ENCODE peak calls at places on chromosomes 7 and 10, in eight cellular contexts. One of them, this sample, is unnamed.

GRCh38 chr10:71829171-71829570 is 21.9 kb downstream of the PSAP start:
- DNase-seq in hepatocyte: no peak
- DNase-seq in NCI-H1092: no peak
- DNase-seq in B cell: no peak
- DNase-seq in stimulated activated CD8-positive, alpha-beta memory T cell treated with anti-CD3 and anti-CD28 coated beads, Interleukin-15, amount 100 ng/mL, for 24 hours: no peak
- DNase-seq in brain microvascular endothelial cell: no peak
- DNase-seq in spleen: peak; percentile 83
- DNase-seq in NCI-H1694 treated with DMSO at 0.1 percent for 48 hours: no peak
- DNase-seq in this sample: no peak

GRCh38 chr7:149202831-149203231 is 7.5 kb downstream of the ZNF282 start:
- DNase-seq in NCI-H1694 treated with DMSO at 0.1 percent for 48 hours: no peak
- DNase-seq in B cell: no peak
- DNase-seq in NCI-H1092: no peak
- DNase-seq in spleen: peak; percentile 31
- DNase-seq in hepatocyte: peak; percentile 52
- DNase-seq in stimulated activated CD8-positive, alpha-beta memory T cell treated with anti-CD3 and anti-CD28 coated beads, Interleukin-15, amount 100 ng/mL, for 24 hours: no peak
- DNase-seq in brain microvascular endothelial cell: no peak
- DNase-seq in this sample: no peak

GRCh38 chr10:95767884-95768556 is 12.1 kb downstream of the ENTPD1 start:
- DNase-seq in B cell: peak; percentile 65
- DNase-seq in spleen: no peak
- DNase-seq in NCI-H1694 treated with DMSO at 0.1 percent for 48 hours: no peak
- DNase-seq in stimulated activated CD8-positive, alpha-beta memory T cell treated with anti-CD3 and anti-CD28 coated beads, Interleukin-15, amount 100 ng/mL, for 24 hours: no peak
- DNase-seq in brain microvascular endothelial cell: peak; percentile 59
- DNase-seq in hepatocyte: no peak
- DNase-seq in NCI-H1092: no peak
- DNase-seq in this sample: no peak

GRCh38 chr10:61837748-61838055 is 63.8 kb upstream of the ARID5B start:
- DNase-seq in brain microvascular endothelial cell: no peak
- DNase-seq in B cell: no peak
- DNase-seq in NCI-H1694 treated with DMSO at 0.1 percent for 48 hours: no peak
- DNase-seq in hepatocyte: peak; percentile 12
- DNase-seq in NCI-H1092: no peak
- DNase-seq in spleen: no peak
- DNase-seq in stimulated activated CD8-positive, alpha-beta memory T cell treated with anti-CD3 and anti-CD28 coated beads, Interleukin-15, amount 100 ng/mL, for 24 hours: no peak
- DNase-seq in this sample: no peak

GRCh38 chr7:2013381-2014311 is 219.1 kb downstream of the MAD1L1 start:
- DNase-seq in brain microvascular endothelial cell: no peak
- DNase-seq in B cell: peak; percentile 21
- DNase-seq in hepatocyte: no peak
- DNase-seq in NCI-H1694 treated with DMSO at 0.1 percent for 48 hours: no peak
- DNase-seq in spleen: peak; percentile 64
- DNase-seq in NCI-H1092: no peak
- DNase-seq in stimulated activated CD8-positive, alpha-beta memory T cell treated with anti-CD3 and anti-CD28 coated beads, Interleukin-15, amount 100 ng/mL, for 24 hours: no peak
- DNase-seq in this sample: no peak

GRCh38 chr7:112940314-112940732 is 146.3 kb downstream of the GPR85 start:
- DNase-seq in B cell: no peak
- DNase-seq in brain microvascular endothelial cell: no peak
- DNase-seq in spleen: no peak
- DNase-seq in hepatocyte: no peak
- DNase-seq in stimulated activated CD8-positive, alpha-beta memory T cell treated with anti-CD3 and anti-CD28 coated beads, Interleukin-15, amount 100 ng/mL, for 24 hours: no peak
- DNase-seq in NCI-H1092: no peak
- DNase-seq in NCI-H1694 treated with DMSO at 0.1 percent for 48 hours: no peak
- DNase-seq in this sample: no peak

GRCh38 chr10:85850736-85851135 is 515.9 kb downstream of the GRID1 start:
- DNase-seq in NCI-H1694 treated with DMSO at 0.1 percent for 48 hours: no peak
- DNase-seq in NCI-H1092: no peak
- DNase-seq in brain microvascular endothelial cell: no peak
- DNase-seq in hepatocyte: no peak
- DNase-seq in B cell: no peak
- DNase-seq in spleen: no peak
- DNase-seq in stimulated activated CD8-positive, alpha-beta memory T cell treated with anti-CD3 and anti-CD28 coated beads, Interleukin-15, amount 100 ng/mL, for 24 hours: no peak
- DNase-seq in this sample: no peak

GRCh38 chr10:91296471-91296870 is 76.0 kb downstream of the PCGF5 start:
- DNase-seq in stimulated activated CD8-positive, alpha-beta memory T cell treated with anti-CD3 and anti-CD28 coated beads, Interleukin-15, amount 100 ng/mL, for 24 hours: no peak
- DNase-seq in hepatocyte: no peak
- DNase-seq in NCI-H1092: no peak
- DNase-seq in NCI-H1694 treated with DMSO at 0.1 percent for 48 hours: no peak
- DNase-seq in brain microvascular endothelial cell: no peak
- DNase-seq in spleen: no peak
- DNase-seq in B cell: no peak
- DNase-seq in this sample: no peak

GRCh38 chr10:77350711-77351119 is 286.9 kb downstream of the KCNMA1 start:
- DNase-seq in hepatocyte: peak; percentile 79
- DNase-seq in NCI-H1092: no peak
- DNase-seq in stimulated activated CD8-positive, alpha-beta memory T cell treated with anti-CD3 and anti-CD28 coated beads, Interleukin-15, amount 100 ng/mL, for 24 hours: no peak
- DNase-seq in B cell: no peak
- DNase-seq in brain microvascular endothelial cell: peak; percentile 100
- DNase-seq in spleen: no peak
- DNase-seq in NCI-H1694 treated with DMSO at 0.1 percent for 48 hours: no peak
- DNase-seq in this sample: no peak

GRCh38 chr7:7719235-7719634 is 828 bp upstream of the RPA3 start:
- DNase-seq in B cell: peak; percentile 41
- DNase-seq in spleen: no peak
- DNase-seq in NCI-H1694 treated with DMSO at 0.1 percent for 48 hours: peak; percentile 90
- DNase-seq in NCI-H1092: peak; percentile 92
- DNase-seq in hepatocyte: peak; percentile 49
- DNase-seq in brain microvascular endothelial cell: peak; percentile 79
- DNase-seq in stimulated activated CD8-positive, alpha-beta memory T cell treated with anti-CD3 and anti-CD28 coated beads, Interleukin-15, amount 100 ng/mL, for 24 hours: no peak
- DNase-seq in this sample: peak; percentile 62

GRCh38 chr7:32670105-32670504 is 174.8 kb downstream of the AVL9 start:
- DNase-seq in hepatocyte: peak; percentile 65
- DNase-seq in brain microvascular endothelial cell: peak; percentile 81
- DNase-seq in NCI-H1092: no peak
- DNase-seq in stimulated activated CD8-positive, alpha-beta memory T cell treated with anti-CD3 and anti-CD28 coated beads, Interleukin-15, amount 100 ng/mL, for 24 hours: no peak
- DNase-seq in NCI-H1694 treated with DMSO at 0.1 percent for 48 hours: no peak
- DNase-seq in B cell: no peak
- DNase-seq in spleen: no peak
- DNase-seq in this sample: no peak

GRCh38 chr10:112429147-112429546 is 17.6 kb downstream of the ZDHHC6 start:
- DNase-seq in spleen: no peak
- DNase-seq in stimulated activated CD8-positive, alpha-beta memory T cell treated with anti-CD3 and anti-CD28 coated beads, Interleukin-15, amount 100 ng/mL, for 24 hours: no peak
- DNase-seq in brain microvascular endothelial cell: no peak
- DNase-seq in NCI-H1694 treated with DMSO at 0.1 percent for 48 hours: no peak
- DNase-seq in hepatocyte: no peak
- DNase-seq in B cell: no peak
- DNase-seq in NCI-H1092: no peak
- DNase-seq in this sample: no peak

GRCh38 chr10:55001422-55001821 is 200.4 kb upstream of the PCDH15 start:
- DNase-seq in NCI-H1694 treated with DMSO at 0.1 percent for 48 hours: no peak
- DNase-seq in hepatocyte: no peak
- DNase-seq in brain microvascular endothelial cell: no peak
- DNase-seq in B cell: no peak
- DNase-seq in NCI-H1092: no peak
- DNase-seq in stimulated activated CD8-positive, alpha-beta memory T cell treated with anti-CD3 and anti-CD28 coated beads, Interleukin-15, amount 100 ng/mL, for 24 hours: no peak
- DNase-seq in spleen: peak; percentile 54
- DNase-seq in this sample: no peak

GRCh38 chr7:121510858-121511482 is 114.9 kb upstream of the FAM3C start:
- DNase-seq in B cell: no peak
- DNase-seq in brain microvascular endothelial cell: no peak
- DNase-seq in hepatocyte: peak; percentile 58
- DNase-seq in stimulated activated CD8-positive, alpha-beta memory T cell treated with anti-CD3 and anti-CD28 coated beads, Interleukin-15, amount 100 ng/mL, for 24 hours: no peak
- DNase-seq in spleen: no peak
- DNase-seq in NCI-H1694 treated with DMSO at 0.1 percent for 48 hours: no peak
- DNase-seq in NCI-H1092: no peak
- DNase-seq in this sample: no peak

GRCh38 chr7:49775065-49775948 is 1.9 kb downstream of the VWC2 start:
- DNase-seq in B cell: no peak
- DNase-seq in spleen: peak; percentile 75
- DNase-seq in brain microvascular endothelial cell: no peak
- DNase-seq in NCI-H1092: no peak
- DNase-seq in stimulated activated CD8-positive, alpha-beta memory T cell treated with anti-CD3 and anti-CD28 coated beads, Interleukin-15, amount 100 ng/mL, for 24 hours: no peak
- DNase-seq in NCI-H1694 treated with DMSO at 0.1 percent for 48 hours: no peak
- DNase-seq in hepatocyte: peak; percentile 27
- DNase-seq in this sample: peak; percentile 32